ENCODE peak calls at places on chromosomes 2 and 18, in four cellular contexts. Q is SK-N-SH, T is HepG2, S is K562. L is an unnamed sample.

GRCh38 chr2:179263460-179264237 is 983 bp downstream of the SESTD1 start:
- DNase-seq in Q (peak; percentile 75), T (peak; percentile 72), S (peak; percentile 38), L (peak; percentile 18)

GRCh38 chr2:204386668-204387067 is 158.6 kb upstream of the PARD3B start:
- DNase-seq in Q (no peak), T (no peak), S (no peak), L (no peak)

GRCh38 chr2:196729418-196729817 is 70.1 kb downstream of the GTF3C3 start:
- DNase-seq in Q (no peak), T (peak; percentile 92), S (no peak), L (no peak)

GRCh38 chr18:35577045-35577848 is 4.3 kb upstream of the GALNT1 start:
- DNase-seq in Q (no peak), T (no peak), S (no peak), L (no peak)

GRCh38 chr2:60602388-60602787 is 48.9 kb upstream of the BCL11A start:
- DNase-seq in Q (no peak), T (no peak), S (no peak), L (no peak)

GRCh38 chr2:44551001-44551400 is 189.3 kb downstream of the CAMKMT start:
- DNase-seq in Q (no peak), T (no peak), S (no peak), L (no peak)

GRCh38 chr2:9179572-9180201 is 26.9 kb upstream of the ASAP2 start:
- DNase-seq in Q (no peak), T (peak; percentile 78), S (no peak), L (no peak)

GRCh38 chr2:74778381-74779371 is 55.3 kb upstream of the HK2 start:
- DNase-seq in Q (peak; percentile 84), T (peak; percentile 74), S (no peak), L (peak; percentile 72)

GRCh38 chr2:102155703-102156515 is 13.4 kb downstream of the IL1R1 start:
- DNase-seq in Q (no peak), T (peak; percentile 100), S (no peak), L (no peak)

GRCh38 chr2:41928593-41928992 is 119.2 kb upstream of the PKDCC start:
- DNase-seq in Q (no peak), T (no peak), S (no peak), L (no peak)

GRCh38 chr18:27887711-27888495 is 289.0 kb downstream of the CDH2 start:
- DNase-seq in Q (no peak), T (no peak), S (no peak), L (no peak)

GRCh38 chr18:65735166-65735565 is 15.6 kb upstream of the CDH7 start:
- DNase-seq in Q (peak; percentile 55), T (no peak), S (no peak), L (no peak)

GRCh38 chr2:227411990-227412350 is 24.2 kb upstream of the SCYGR1 start:
- DNase-seq in Q (no peak), T (no peak), S (no peak), L (no peak)

GRCh38 chr2:95053543-95053942 is 28.0 kb downstream of the MAL start:
- DNase-seq in Q (no peak), T (peak; percentile 33), S (peak; percentile 43), L (peak; percentile 63)

GRCh38 chr2:31269087-31269486 is 35.1 kb downstream of the EHD3 start:
- DNase-seq in Q (no peak), T (no peak), S (no peak), L (no peak)

GRCh38 chr2:198309673-198310280 is 505.4 kb downstream of the PLCL1 start:
- DNase-seq in Q (peak; percentile 48), T (peak; percentile 42), S (peak; percentile 54), L (peak; percentile 53)

GRCh38 chr2:151241224-151241623 is 20.4 kb downstream of the RBM43 start:
- DNase-seq in Q (no peak), T (no peak), S (no peak), L (no peak)

GRCh38 chr2:116832148-116832547 is 982.3 kb upstream of the DDX18 start:
- DNase-seq in Q (no peak), T (no peak), S (no peak), L (no peak)
- TF ChIP-seq FOXJ3 in Q (no peak), T (no peak), S (no peak), L (no peak)

DNA sequence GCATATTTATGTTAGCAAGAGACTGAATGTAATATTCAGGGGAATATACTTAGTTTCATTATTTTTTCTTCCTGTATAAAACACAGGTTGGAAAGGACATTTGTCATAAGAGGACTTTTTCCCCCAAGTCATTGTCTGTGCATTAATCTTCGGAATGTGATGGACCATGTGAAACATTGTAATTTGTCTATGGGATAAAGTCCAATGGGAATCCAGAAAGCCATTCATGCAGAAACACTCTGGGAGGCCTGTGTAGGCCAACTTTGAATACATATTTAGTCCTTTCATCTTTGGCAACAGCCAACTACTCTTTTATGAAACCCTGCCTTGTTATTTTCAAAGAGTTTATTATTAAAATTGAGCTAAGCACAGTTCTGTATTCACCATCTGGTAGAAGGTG is 386.4 kb downstream of the PIK3C3 start:
- DNase-seq in Q (no peak), T (peak; percentile 46), S (no peak), L (no peak)
- TF ChIP-seq FOXJ3 in Q (no peak), T (no peak), S (no peak), L (no peak)

GRCh38 chr18:489244-490023 is 11.1 kb downstream of the COLEC12 start:
- DNase-seq in Q (no peak), T (no peak), S (no peak), L (no peak)
- TF ChIP-seq FOXJ3 in Q (no peak), T (no peak), S (no peak), L (no peak)

DNA sequence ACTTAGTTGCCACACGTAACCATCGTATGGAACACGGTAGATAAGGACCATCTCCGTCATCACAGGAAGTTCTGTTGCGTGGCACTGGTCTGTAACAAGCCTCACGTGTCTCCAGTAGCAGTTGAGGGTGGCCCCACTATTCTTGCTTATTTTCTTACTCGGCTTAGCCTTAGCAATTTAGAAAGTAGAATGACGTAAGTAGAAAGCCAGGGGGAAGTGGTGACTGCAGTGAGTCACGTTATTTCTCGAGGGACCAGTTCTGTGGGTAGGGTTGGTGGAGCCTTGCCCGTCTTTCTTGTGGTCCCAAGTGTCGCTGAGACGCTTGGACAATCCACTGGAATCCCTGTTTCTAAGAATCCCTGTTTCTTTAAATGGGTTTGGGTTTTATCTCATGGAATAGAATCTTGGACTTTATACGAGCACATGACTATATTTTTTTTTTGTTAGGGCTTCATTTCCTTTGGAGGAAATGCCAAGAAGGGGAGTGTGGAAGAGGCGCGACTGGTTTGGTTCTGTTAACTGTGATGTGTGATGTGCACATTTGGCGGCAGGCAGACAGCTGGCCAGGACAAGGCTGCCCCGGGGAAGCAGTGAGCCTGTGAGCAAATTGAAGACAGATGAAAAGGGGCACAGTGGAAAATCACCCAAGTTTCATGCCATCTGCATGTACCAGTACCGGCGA is 96.2 kb downstream of the CABLES1 start:
- DNase-seq in Q (peak; percentile 61), T (no peak), S (no peak), L (no peak)
- TF ChIP-seq FOXJ3 in Q (no peak), T (no peak), S (no peak), L (no peak)